ENCODE peak calls at places on chromosomes 13 and 19, in six cellular contexts. One of them, this sample, is unnamed.

GRCh38 chr19:39506944-39507714 is 7.8 kb upstream of the SELENOV start:
- DNase-seq in putamen: peak; percentile 17
- DNase-seq in ACHN: peak; percentile 70
- DNase-seq in activated CD8-positive, alpha-beta memory T cell treated with anti-CD3 and anti-CD28 coated beads for 4 hours: no peak
- DNase-seq in stimulated activated CD8-positive, alpha-beta memory T cell treated with anti-CD3 and anti-CD28 coated beads, Interleukin-15, amount 100 ng/mL, for 48 hours: peak; percentile 67
- DNase-seq in substantia nigra: no peak
- DNase-seq in this sample: no peak

GRCh38 chr19:30373593-30373992 is 1.4 kb downstream of the ZNF536 start:
- DNase-seq in substantia nigra: no peak
- DNase-seq in ACHN: no peak
- DNase-seq in stimulated activated CD8-positive, alpha-beta memory T cell treated with anti-CD3 and anti-CD28 coated beads, Interleukin-15, amount 100 ng/mL, for 48 hours: no peak
- DNase-seq in putamen: peak; percentile 69
- DNase-seq in activated CD8-positive, alpha-beta memory T cell treated with anti-CD3 and anti-CD28 coated beads for 4 hours: no peak
- DNase-seq in this sample: no peak

GRCh38 chr19:49073514-49074378 is 1.2 kb upstream of the KCNA7 start:
- DNase-seq in activated CD8-positive, alpha-beta memory T cell treated with anti-CD3 and anti-CD28 coated beads for 4 hours: no peak
- DNase-seq in stimulated activated CD8-positive, alpha-beta memory T cell treated with anti-CD3 and anti-CD28 coated beads, Interleukin-15, amount 100 ng/mL, for 48 hours: no peak
- DNase-seq in putamen: no peak
- DNase-seq in ACHN: peak; percentile 35
- DNase-seq in substantia nigra: no peak
- DNase-seq in this sample: no peak

GRCh38 chr13:74715718-74716117 is 581.5 kb upstream of the KLF12 start:
- DNase-seq in activated CD8-positive, alpha-beta memory T cell treated with anti-CD3 and anti-CD28 coated beads for 4 hours: no peak
- DNase-seq in stimulated activated CD8-positive, alpha-beta memory T cell treated with anti-CD3 and anti-CD28 coated beads, Interleukin-15, amount 100 ng/mL, for 48 hours: no peak
- DNase-seq in substantia nigra: no peak
- DNase-seq in ACHN: no peak
- DNase-seq in putamen: no peak
- DNase-seq in this sample: no peak

GRCh38 chr13:44423824-44424223 is 50.2 kb downstream of the SERP2 start:
- DNase-seq in activated CD8-positive, alpha-beta memory T cell treated with anti-CD3 and anti-CD28 coated beads for 4 hours: no peak
- DNase-seq in ACHN: no peak
- DNase-seq in putamen: no peak
- DNase-seq in substantia nigra: no peak
- DNase-seq in stimulated activated CD8-positive, alpha-beta memory T cell treated with anti-CD3 and anti-CD28 coated beads, Interleukin-15, amount 100 ng/mL, for 48 hours: no peak
- DNase-seq in this sample: no peak

GRCh38 chr13:112968380-112968909 is 569 bp upstream of the MCF2L start:
- DNase-seq in activated CD8-positive, alpha-beta memory T cell treated with anti-CD3 and anti-CD28 coated beads for 4 hours: no peak
- DNase-seq in substantia nigra: no peak
- DNase-seq in stimulated activated CD8-positive, alpha-beta memory T cell treated with anti-CD3 and anti-CD28 coated beads, Interleukin-15, amount 100 ng/mL, for 48 hours: no peak
- DNase-seq in putamen: no peak
- DNase-seq in ACHN: no peak
- DNase-seq in this sample: no peak

GRCh38 chr19:17719730-17720486 is 628 bp downstream of the MAP1S start:
- DNase-seq in stimulated activated CD8-positive, alpha-beta memory T cell treated with anti-CD3 and anti-CD28 coated beads, Interleukin-15, amount 100 ng/mL, for 48 hours: no peak
- DNase-seq in substantia nigra: no peak
- DNase-seq in activated CD8-positive, alpha-beta memory T cell treated with anti-CD3 and anti-CD28 coated beads for 4 hours: peak; percentile 47
- DNase-seq in ACHN: no peak
- DNase-seq in putamen: peak; percentile 61
- DNase-seq in this sample: no peak

GRCh38 chr19:42293539-42293938 is 8.4 kb upstream of the PRR19 start:
- DNase-seq in activated CD8-positive, alpha-beta memory T cell treated with anti-CD3 and anti-CD28 coated beads for 4 hours: no peak
- DNase-seq in stimulated activated CD8-positive, alpha-beta memory T cell treated with anti-CD3 and anti-CD28 coated beads, Interleukin-15, amount 100 ng/mL, for 48 hours: no peak
- DNase-seq in substantia nigra: no peak
- DNase-seq in ACHN: no peak
- DNase-seq in putamen: no peak
- DNase-seq in this sample: no peak

This sample was measured in hypothalamus.